ENCODE peak calls at places on chromosomes 5 and 9, in six cellular contexts. G is activated CD8-positive, alpha-beta memory T cell treated with anti-CD3 and anti-CD28 coated beads, Interleukin-2, amount 50 U/mL, for 48 hours; U is NCI-H2107; S is Right ventricle myocardium superior; E is activated naive CD4-positive, alpha-beta T cell; Y is neural progenitor cell. I is an unnamed sample.

GRCh38 chr9:122949696-122950095 is 8.9 kb downstream of the RABGAP1 start:
- DNase-seq in S (no peak), U (no peak), G (no peak), E (no peak), Y (no peak), I (no peak)

GRCh38 chr9:21974542-21975409 is 19.4 kb downstream of the CDKN2A start:
- DNase-seq in U (peak; percentile 78), G (peak; percentile 71), S (peak; percentile 46), E (no peak), Y (peak; percentile 88), I (no peak)

GRCh38 chr5:67187318-67187717 is 9.3 kb downstream of the CD180 start:
- DNase-seq in S (no peak), G (no peak), U (no peak), Y (no peak), E (no peak), I (no peak)

GRCh38 chr5:16784088-16784487 is 152.0 kb downstream of the MYO10 start:
- DNase-seq in Y (no peak), E (no peak), U (no peak), S (no peak), G (no peak), I (no peak)

GRCh38 chr9:123482295-123482970 is 126.4 kb downstream of the CRB2 start:
- DNase-seq in S (no peak), U (no peak), E (no peak), Y (no peak), G (no peak), I (no peak)

GRCh38 chr9:137222190-137223077 is at the start of gene RNF208:
- DNase-seq in U (no peak), S (no peak), Y (peak; percentile 61), G (no peak), E (no peak), I (no peak)

GRCh38 chr9:15722888-15723287 is 170.0 kb downstream of the CCDC171 start:
- DNase-seq in E (no peak), U (no peak), G (no peak), Y (peak; percentile 82), S (no peak), I (no peak)

GRCh38 chr5:139402561-139403158 is 1.2 kb downstream of the SPATA24 start:
- DNase-seq in S (peak; percentile 35), U (no peak), E (no peak), G (no peak), Y (peak; percentile 49), I (no peak)

GRCh38 chr9:106417685-106418084 is 445.3 kb upstream of the ZNF462 start:
- DNase-seq in Y (no peak), E (no peak), S (no peak), U (no peak), G (no peak), I (no peak)

GRCh38 chr5:103094737-103095136 is 25.2 kb downstream of the GIN1 start:
- DNase-seq in Y (no peak), U (no peak), S (no peak), E (no peak), G (no peak), I (no peak)

GRCh38 chr9:137749511-137749910 is 128.1 kb upstream of the CACNA1B start:
- DNase-seq in Y (no peak), E (no peak), S (no peak), G (no peak), U (no peak), I (no peak)

GRCh38 chr9:35385042-35385441 is 104.9 kb upstream of the RUSC2 start:
- DNase-seq in S (no peak), E (no peak), G (no peak), Y (peak; percentile 38), U (no peak), I (no peak)

GRCh38 chr5:55306641-55307382 is 682 bp downstream of the DHX29 start:
- DNase-seq in G (no peak), S (no peak), U (no peak), Y (no peak), E (no peak), I (no peak)

GRCh38 chr9:37350486-37351190 is 71.9 kb upstream of the GRHPR start:
- DNase-seq in G (no peak), E (no peak), S (no peak), Y (no peak), U (no peak), I (no peak)

GRCh38 chr5:102554092-102554491 is 55.3 kb upstream of the SLCO6A1 start:
- DNase-seq in G (no peak), E (no peak), S (no peak), U (no peak), Y (peak; percentile 30), I (no peak)

GRCh38 chr9:95065224-95065623 is 252.3 kb downstream of the FANCC start:
- DNase-seq in E (no peak), G (no peak), S (peak; percentile 44), Y (no peak), U (peak; percentile 54), I (no peak)

GRCh38 chr9:110148384-110148783 is 59.6 kb downstream of the C9orf152 start:
- DNase-seq in G (peak; percentile 67), S (no peak), Y (no peak), U (no peak), E (no peak), I (no peak)

GRCh38 chr5:40834849-40835787 is at the start of gene RPL37:
- DNase-seq in Y (peak; percentile 97), E (peak; percentile 86), U (peak; percentile 92), S (peak; percentile 97), G (peak; percentile 93), I (peak; percentile 94)

GRCh38 chr9:113963017-113963620 is 87.0 kb downstream of the ZNF618 start:
- DNase-seq in U (no peak), Y (peak; percentile 76), S (no peak), E (no peak), G (peak; percentile 62), I (no peak)

GRCh38 chr5:116042375-116042774 is 10.1 kb downstream of the ARL14EPL start:
- DNase-seq in U (no peak), E (no peak), S (no peak), Y (no peak), G (no peak), I (no peak)

GRCh38 chr9:121253821-121254471 is 14.0 kb upstream of the GSN start:
- DNase-seq in S (no peak), Y (no peak), U (no peak), E (no peak), G (no peak), I (no peak)

GRCh38 chr5:136212252-136212721 is 19.3 kb upstream of the SMIM32 start:
- DNase-seq in Y (peak; percentile 73), E (peak; percentile 1), G (peak; percentile 80), S (peak; percentile 64), U (peak; percentile 7), I (no peak)

GRCh38 chr5:164053123-164053522 is 547.7 kb downstream of the MAT2B start:
- DNase-seq in G (no peak), S (no peak), U (no peak), E (no peak), Y (no peak), I (no peak)

GRCh38 chr9:69495331-69495730 is 170.3 kb downstream of the ENTREP1 start:
- DNase-seq in Y (peak; percentile 28), U (no peak), S (no peak), E (no peak), G (no peak), I (no peak)

GRCh38 chr5:42360641-42361320 is 62.5 kb upstream of the GHR start:
- DNase-seq in G (no peak), E (no peak), Y (peak; percentile 25), U (no peak), S (no peak), I (no peak)

GRCh38 chr9:37390759-37391158 is 31.7 kb upstream of the GRHPR start:
- DNase-seq in E (no peak), S (no peak), G (no peak), U (no peak), Y (peak; percentile 68), I (no peak)

GRCh38 chr5:97049175-97049574 is 93.2 kb downstream of the LIX1 start:
- DNase-seq in G (no peak), U (no peak), S (no peak), E (no peak), Y (no peak), I (no peak)

GRCh38 chr5:1759378-1759970 is 40.2 kb downstream of the MRPL36 start:
- DNase-seq in S (peak; percentile 27), U (no peak), G (peak; percentile 40), E (no peak), Y (no peak), I (peak; percentile 49)

GRCh38 chr5:13115476-13115875 is 829.0 kb downstream of the DNAH5 start:
- DNase-seq in G (no peak), E (no peak), Y (no peak), S (no peak), U (no peak), I (no peak)

GRCh38 chr5:5025774-5026406 is 114.2 kb upstream of the ADAMTS16 start:
- DNase-seq in Y (no peak), U (peak; percentile 11), E (no peak), S (no peak), G (no peak), I (no peak)

GRCh38 chr5:43043400-43043756 is 3.3 kb upstream of the ANXA2R start:
- DNase-seq in E (no peak), S (no peak), G (no peak), Y (no peak), U (no peak), I (no peak)

GRCh38 chr5:67201897-67202549 is 5.4 kb upstream of the CD180 start:
- DNase-seq in E (no peak), G (no peak), Y (no peak), S (no peak), U (no peak), I (no peak)

GRCh38 chr5:93330506-93330905 is 250.5 kb downstream of the NR2F1-AS1 start:
- DNase-seq in Y (no peak), U (no peak), E (no peak), S (no peak), G (no peak), I (no peak)

GRCh38 chr5:31664566-31664965 is 25.6 kb downstream of the PDZD2 start:
- DNase-seq in Y (peak; percentile 50), E (no peak), U (no peak), G (no peak), S (no peak), I (no peak)

GRCh38 chr5:54571462-54571861 is 53.9 kb downstream of the SNX18 start:
- DNase-seq in U (no peak), E (no peak), G (no peak), S (no peak), Y (no peak), I (no peak)

GRCh38 chr9:137149942-137150484 is 11.1 kb downstream of the GRIN1 start:
- DNase-seq in U (no peak), Y (no peak), G (no peak), E (no peak), S (no peak), I (no peak)

GRCh38 chr9:2345013-2345412 is 276.6 kb upstream of the VLDLR start:
- DNase-seq in S (no peak), E (no peak), Y (no peak), G (no peak), U (no peak), I (no peak)

GRCh38 chr9:115411516-115411915 is 293.6 kb upstream of the TNC start:
- DNase-seq in S (no peak), Y (no peak), G (no peak), U (no peak), E (no peak), I (no peak)

GRCh38 chr9:121976751-121977150 is 116.4 kb downstream of the TTLL11 start:
- DNase-seq in Y (no peak), S (no peak), U (no peak), G (no peak), E (no peak), I (no peak)